ENCODE peak calls at places on chromosomes 7 and 10, in ten cellular contexts. W is sciatic nerve; X is activated CD8-positive, alpha-beta T cell treated with anti-CD3 and anti-CD28 coated beads for 36 hours; J is K562; Y is heart right ventricle; V is Right ventricle myocardium superior; Z is pancreas; C is gastrocnemius medialis; Q is aorta; S is upper lobe of left lung. H is an unnamed sample.

GRCh38 chr10:80409121-80409520 is 770 bp downstream of the PRXL2A start:
- ATAC-seq in S (no peak), Y (peak), Z (peak), W (no peak), X (no peak), C (peak), Q (no peak), V (peak), J (no peak), H (no peak)

GRCh38 chr10:95706990-95707389 is 13.3 kb upstream of the TCTN3 start:
- ATAC-seq in J (no peak), W (no peak), Z (no peak), X (no peak), S (peak), Q (peak), Y (no peak), C (no peak), V (no peak), H (no peak)

GRCh38 chr10:113062977-113063967 is 113.2 kb downstream of the TCF7L2 start:
- ATAC-seq in V (no peak), X (no peak), C (no peak), S (no peak), Y (no peak), Q (no peak), J (peak), Z (no peak), W (no peak), H (no peak)

GRCh38 chr7:134420509-134421125 is 38.3 kb downstream of the AKR1B1 start:
- ATAC-seq in Z (peak), Y (peak), W (peak), Q (peak), X (no peak), C (no peak), V (peak), J (peak), S (no peak), H (peak)

GRCh38 chr7:2109936-2110585 is 122.7 kb downstream of the MAD1L1 start:
- ATAC-seq in Y (no peak), V (no peak), W (no peak), C (peak), Q (no peak), X (peak), Z (peak), J (peak), S (no peak), H (peak)

GRCh38 chr7:55065511-55066229 is 46.9 kb downstream of the EGFR start:
- ATAC-seq in V (peak), X (no peak), W (peak), C (peak), Q (peak), J (no peak), S (peak), Z (peak), Y (peak), H (peak)

GRCh38 chr7:96084880-96085551 is 236.9 kb downstream of the SLC25A13 start:
- ATAC-seq in Z (peak), C (no peak), Q (no peak), V (no peak), X (no peak), W (no peak), S (no peak), Y (no peak), J (no peak), H (no peak)

GRCh38 chr7:105014725-105015630 is 973 bp downstream of the KMT2E start:
- ATAC-seq in S (no peak), W (peak), C (peak), Z (peak), Y (no peak), J (peak), X (peak), Q (no peak), V (peak), H (no peak)

GRCh38 chr10:115827180-115827579 is 445.8 kb downstream of the GFRA1 start:
- ATAC-seq in C (no peak), W (no peak), Y (no peak), Q (peak), Z (peak), X (no peak), J (no peak), S (peak), V (peak), H (peak)

GRCh38 chr7:74289660-74290589 is 718 bp downstream of the CLIP2 start:
- ATAC-seq in W (peak), J (no peak), S (no peak), V (peak), Z (peak), C (no peak), Q (peak), X (peak), Y (peak), H (peak)

GRCh38 chr7:32639122-32639521 is 143.8 kb downstream of the AVL9 start:
- ATAC-seq in Z (no peak), J (no peak), S (no peak), V (no peak), X (no peak), W (no peak), C (no peak), Y (no peak), Q (no peak), H (no peak)

GRCh38 chr7:84237533-84238173 is 43.1 kb upstream of the SEMA3A start:
- ATAC-seq in Z (no peak), Q (no peak), Y (no peak), S (no peak), X (peak), V (no peak), C (no peak), J (no peak), W (no peak), H (no peak)

GRCh38 chr7:5333121-5334050 is 50.6 kb downstream of the SLC29A4 start:
- ATAC-seq in X (no peak), J (no peak), V (no peak), S (peak), Z (no peak), Y (no peak), Q (no peak), W (peak), C (no peak), H (no peak)

GRCh38 chr7:30263090-30263710 is 21.2 kb upstream of the ZNRF2 start:
- ATAC-seq in S (no peak), Z (peak), Q (no peak), X (no peak), V (no peak), Y (no peak), J (no peak), W (no peak), C (no peak), H (no peak)

GRCh38 chr10:873020-873419 is 58.5 kb downstream of the LARP4B start:
- ATAC-seq in W (no peak), Q (peak), V (peak), Y (peak), C (peak), Z (no peak), J (no peak), S (no peak), X (no peak), H (no peak)

GRCh38 chr7:103347507-103348267 is at the start of gene PSMC2:
- ATAC-seq in X (peak), C (peak), S (peak), V (peak), Z (peak), J (peak), Y (peak), W (peak), Q (peak), H (peak)

GRCh38 chr7:18458830-18459229 is 36.7 kb upstream of the HDAC9 start:
- ATAC-seq in X (no peak), W (no peak), S (peak), V (peak), Y (no peak), Q (no peak), Z (peak), J (no peak), C (peak), H (no peak)

GRCh38 chr10:11707936-11708335 is 34.2 kb upstream of the ECHDC3 start:
- ATAC-seq in Z (no peak), Q (no peak), Y (no peak), W (no peak), V (no peak), J (no peak), C (no peak), S (no peak), X (no peak), H (no peak)

GRCh38 chr10:71736570-71737355 is 17.2 kb upstream of the C10orf105 start:
- ATAC-seq in X (peak), Y (no peak), W (no peak), J (no peak), C (peak), Q (no peak), V (peak), S (no peak), Z (peak), H (no peak)

H was measured in gastroesophageal sphincter.